ENCODE peak calls at places on chromosomes 4 and X, in seven cellular contexts. One of them, this sample, is unnamed.

GRCh38 chr4:47270226-47270888 is 193.1 kb downstream of the COMMD8 start:
- DNase-seq in H4: no peak
- DNase-seq in AG10803: no peak
- DNase-seq in T-helper 17 cell: no peak
- DNase-seq in cardiac fibroblast: no peak
- DNase-seq in hepatocyte: peak
- DNase-seq in caudate nucleus: no peak
- DNase-seq in this sample: no peak

GRCh38 chr4:108080752-108081151 is 88.0 kb downstream of the LEF1 start:
- DNase-seq in H4: no peak
- DNase-seq in hepatocyte: no peak
- DNase-seq in caudate nucleus: no peak
- DNase-seq in AG10803: no peak
- DNase-seq in cardiac fibroblast: no peak
- DNase-seq in T-helper 17 cell: no peak
- DNase-seq in this sample: no peak

GRCh38 chr4:73726000-73726399 is 14.4 kb upstream of the CXCL8 start:
- DNase-seq in T-helper 17 cell: no peak
- DNase-seq in AG10803: peak
- DNase-seq in caudate nucleus: no peak
- DNase-seq in cardiac fibroblast: peak
- DNase-seq in hepatocyte: peak
- DNase-seq in H4: peak
- DNase-seq in this sample: no peak

GRCh38 chr4:162565730-162566129 is 401.9 kb upstream of the FSTL5 start:
- DNase-seq in cardiac fibroblast: no peak
- DNase-seq in caudate nucleus: no peak
- DNase-seq in T-helper 17 cell: no peak
- DNase-seq in AG10803: no peak
- DNase-seq in H4: no peak
- DNase-seq in hepatocyte: no peak
- DNase-seq in this sample: no peak

GRCh38 chr4:93436000-93436626 is 392.4 kb upstream of the ATOH1 start:
- DNase-seq in AG10803: no peak
- DNase-seq in cardiac fibroblast: no peak
- DNase-seq in T-helper 17 cell: no peak
- DNase-seq in caudate nucleus: no peak
- DNase-seq in hepatocyte: no peak
- DNase-seq in H4: no peak
- DNase-seq in this sample: no peak

GRCh38 chr4:152243890-152244595 is 291.8 kb downstream of the FBXW7 start:
- DNase-seq in H4: no peak
- DNase-seq in T-helper 17 cell: no peak
- DNase-seq in caudate nucleus: no peak
- DNase-seq in hepatocyte: no peak
- DNase-seq in cardiac fibroblast: peak
- DNase-seq in AG10803: peak
- DNase-seq in this sample: no peak

GRCh38 chr4:118803253-118803652 is 32.7 kb downstream of the SEC24D start:
- DNase-seq in AG10803: no peak
- DNase-seq in caudate nucleus: no peak
- DNase-seq in hepatocyte: no peak
- DNase-seq in cardiac fibroblast: no peak
- DNase-seq in H4: no peak
- DNase-seq in T-helper 17 cell: no peak
- DNase-seq in this sample: no peak

GRCh38 chrX:104668550-104668949 is 102.6 kb downstream of the IL1RAPL2 start:
- DNase-seq in H4: peak
- DNase-seq in cardiac fibroblast: peak
- DNase-seq in caudate nucleus: no peak
- DNase-seq in hepatocyte: peak
- DNase-seq in T-helper 17 cell: no peak
- DNase-seq in AG10803: no peak
- DNase-seq in this sample: no peak

GRCh38 chr4:81472249-81473085 is 760 bp upstream of the RASGEF1B start:
- DNase-seq in hepatocyte: peak
- DNase-seq in cardiac fibroblast: peak
- DNase-seq in H4: peak
- DNase-seq in T-helper 17 cell: no peak
- DNase-seq in AG10803: peak
- DNase-seq in caudate nucleus: no peak
- DNase-seq in this sample: no peak